ENCODE peak calls at places on chromosomes 12 and 14, in seven cellular contexts. U is SK-N-SH, Q is progenitor cell of endocrine pancreas, S is thoracic aorta, L is mammary epithelial cell, A is lung, M is heart left ventricle. X is an unnamed sample.

GRCh38 chr12:109606261-109607028 is 32.9 kb downstream of the MVK start:
- DNase-seq in U (peak; percentile 89), Q (peak; percentile 37), S (no peak), L (no peak), A (no peak), M (peak; percentile 63), X (no peak)

GRCh38 chr12:4027412-4027811 is 154.2 kb upstream of the PARP11 start:
- DNase-seq in U (no peak), Q (no peak), S (no peak), L (no peak), A (no peak), M (no peak), X (no peak)

GRCh38 chr14:87995500-87996275 is 2.7 kb upstream of the GALC start:
- DNase-seq in U (no peak), Q (no peak), S (no peak), L (no peak), A (no peak), M (no peak), X (no peak)

GRCh38 chr12:65685514-65685913 is 138.8 kb upstream of the HMGA2 start:
- DNase-seq in U (peak; percentile 7), Q (no peak), S (no peak), L (peak; percentile 48), A (no peak), M (no peak), X (no peak)

GRCh38 chr12:82608706-82609105 is 78.0 kb upstream of the TMTC2 start:
- DNase-seq in U (no peak), Q (no peak), S (no peak), L (peak; percentile 25), A (no peak), M (no peak), X (peak; percentile 59)

GRCh38 chr12:96258451-96258933 is 64.3 kb downstream of the ELK3 start:
- DNase-seq in U (no peak), Q (no peak), S (no peak), L (peak; percentile 39), A (no peak), M (peak; percentile 88), X (no peak)

GRCh38 chr12:120820885-120821510 is 83.2 kb downstream of the SPPL3 start:
- DNase-seq in U (no peak), Q (no peak), S (no peak), L (no peak), A (no peak), M (no peak), X (no peak)

GRCh38 chr12:70994217-70994788 is 73.8 kb upstream of the PTPRR start:
- DNase-seq in U (no peak), Q (no peak), S (no peak), L (peak; percentile 37), A (no peak), M (no peak), X (no peak)

GRCh38 chr14:104732355-104732804 is 8.4 kb downstream of the ADSS1 start:
- DNase-seq in U (no peak), Q (no peak), S (no peak), L (peak; percentile 40), A (peak; percentile 68), M (peak; percentile 93), X (peak; percentile 37)

GRCh38 chr12:24359418-24359817 is 409.9 kb upstream of the SOX5 start:
- DNase-seq in U (no peak), Q (no peak), S (no peak), L (no peak), A (no peak), M (no peak), X (no peak)

GRCh38 chr12:15546102-15546701 is 223.9 kb downstream of the PTPRO start:
- DNase-seq in U (no peak), Q (no peak), S (no peak), L (no peak), A (no peak), M (no peak), X (no peak)

DNA sequence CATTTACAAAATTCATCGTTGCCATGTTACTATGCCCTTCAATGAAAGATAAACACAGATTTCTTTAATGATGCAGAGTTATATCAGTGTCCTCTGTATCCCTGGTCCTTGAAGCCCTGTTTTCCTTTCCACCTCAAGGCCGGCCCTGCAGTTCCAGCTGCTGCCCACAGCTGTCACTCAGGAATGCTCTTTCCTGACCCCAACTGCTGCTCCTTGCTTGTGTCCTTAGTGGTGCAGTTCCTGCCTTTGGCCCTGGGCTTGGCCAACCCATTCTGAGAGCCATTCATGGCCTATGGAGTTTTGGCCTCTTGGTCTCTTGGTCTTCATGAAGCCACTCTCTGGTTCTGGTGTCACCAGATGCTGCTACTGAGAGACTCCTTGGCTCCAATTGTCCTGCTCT is 93.1 kb downstream of the GAS2L3 start:
- DNase-seq in U (no peak), Q (no peak), S (no peak), L (no peak), A (no peak), M (no peak), X (no peak)
- TF ChIP-seq CTCF in U (no peak), Q (no peak), S (no peak), L (no peak), A (no peak), M (no peak), X (no peak)

GRCh38 chr12:47858511-47859266 is 39.0 kb upstream of the HDAC7 start:
- DNase-seq in U (no peak), Q (no peak), S (no peak), L (peak; percentile 87), A (no peak), M (no peak), X (no peak)

GRCh38 chr12:47860873-47861272 is 41.2 kb upstream of the HDAC7 start:
- DNase-seq in U (no peak), Q (no peak), S (no peak), L (no peak), A (no peak), M (no peak), X (no peak)

GRCh38 chr12:47862157-47862556 is 42.5 kb upstream of the HDAC7 start:
- DNase-seq in U (no peak), Q (no peak), S (no peak), L (no peak), A (no peak), M (no peak), X (no peak)

GRCh38 chr12:47862881-47863280 is 41.9 kb downstream of the VDR start:
- DNase-seq in U (no peak), Q (no peak), S (no peak), L (no peak), A (no peak), M (no peak), X (no peak)

DNA sequence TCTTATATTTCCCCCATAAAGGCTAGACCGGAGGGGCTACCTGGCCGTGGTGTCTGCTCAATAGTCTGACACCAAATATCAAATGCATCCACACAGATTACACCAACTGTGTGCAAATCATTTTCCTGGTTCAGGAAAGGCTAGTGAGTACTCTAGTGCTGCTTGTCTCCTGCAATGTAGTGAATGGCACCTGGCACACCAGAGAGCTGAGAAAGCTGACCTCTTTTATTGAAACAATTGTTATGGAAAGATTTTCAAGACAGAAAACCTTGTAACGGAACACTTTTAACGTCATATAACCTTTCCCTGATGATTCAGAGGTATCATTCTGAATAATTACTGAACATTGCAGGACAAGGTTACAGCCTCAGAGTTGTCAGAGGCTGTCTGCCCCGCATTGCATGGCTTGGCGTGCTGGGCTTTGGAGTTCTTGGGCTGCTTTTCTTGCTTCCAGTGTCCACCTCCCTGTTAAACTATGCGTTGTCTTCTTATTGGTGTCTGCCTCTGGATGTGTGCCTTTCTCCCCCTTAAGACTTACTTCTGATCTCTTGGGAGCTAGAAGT is 40.7 kb upstream of the HDAC7 start:
- DNase-seq in U (no peak), Q (no peak), S (no peak), L (no peak), A (no peak), M (no peak), X (no peak)
- TF ChIP-seq CTCF in U (no peak), Q (no peak), S (no peak), L (no peak), A (no peak), M (no peak), X (no peak)

GRCh38 chr14:82113007-82113406 is 579.4 kb upstream of the SEL1L start:
- DNase-seq in U (no peak), Q (no peak), S (no peak), L (no peak), A (no peak), M (no peak), X (no peak)

GRCh38 chr14:82113710-82114109 is 580.1 kb upstream of the SEL1L start:
- DNase-seq in U (no peak), Q (no peak), S (no peak), L (no peak), A (no peak), M (no peak), X (no peak)

GRCh38 chr14:82112210-82112839 is 578.7 kb upstream of the SEL1L start:
- DNase-seq in U (no peak), Q (no peak), S (no peak), L (no peak), A (no peak), M (no peak), X (no peak)
- TF ChIP-seq CTCF in U (no peak), Q (no peak), S (no peak), L (no peak), A (no peak), M (no peak), X (no peak)

DNA sequence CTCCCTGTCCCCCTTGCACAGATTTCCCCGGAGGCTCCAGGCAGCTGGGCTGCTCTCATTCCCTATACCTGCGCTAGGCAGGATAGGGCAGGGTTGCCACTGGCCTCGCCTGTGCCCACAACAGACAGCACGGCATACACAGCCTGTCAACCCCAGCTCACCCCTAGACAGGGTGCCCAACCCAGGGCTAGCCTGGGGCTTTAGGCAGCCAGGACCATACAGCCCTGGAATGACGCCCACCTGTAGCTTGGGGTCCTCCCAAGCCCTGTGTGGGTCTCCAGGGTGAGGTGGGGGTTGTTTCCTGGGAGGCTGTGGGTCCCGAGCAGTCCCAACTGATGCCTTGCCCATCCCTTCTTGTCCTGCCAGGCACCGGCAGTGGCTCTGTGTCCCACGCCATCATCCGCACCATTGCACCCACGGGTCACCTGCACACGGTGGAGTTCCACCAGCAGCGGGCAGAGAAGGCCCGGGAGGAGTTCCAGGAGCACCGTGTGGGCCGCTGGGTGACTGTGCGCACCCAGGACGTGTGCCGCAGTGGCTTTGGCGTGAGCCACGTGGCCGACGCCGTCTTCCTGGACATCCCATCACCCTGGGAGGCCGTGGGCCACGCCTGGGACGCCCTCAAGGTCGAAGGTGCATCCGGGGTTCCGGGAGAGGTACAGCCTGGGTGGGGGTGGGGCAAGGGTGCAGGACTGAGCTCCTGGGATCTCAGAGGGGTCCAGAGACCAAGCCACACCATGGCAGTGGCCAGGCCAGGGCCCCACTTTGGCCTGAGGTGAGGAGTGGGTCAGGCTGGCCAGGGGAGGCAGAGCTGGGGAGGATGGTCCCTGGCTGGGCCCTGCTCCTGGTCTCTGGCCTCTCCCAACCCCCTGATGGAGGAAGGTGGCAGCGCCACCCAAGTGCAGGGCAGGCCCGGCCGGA is 3.5 kb downstream of the TRMT61A start:
- DNase-seq in U (no peak), Q (no peak), S (no peak), L (no peak), A (no peak), M (no peak), X (no peak)
- TF ChIP-seq CTCF in U (no peak), Q (no peak), S (no peak), L (no peak), A (no peak), M (no peak), X (no peak)

GRCh38 chr12:62789856-62790255 is 145.1 kb downstream of the PPM1H start:
- DNase-seq in U (no peak), Q (no peak), S (no peak), L (no peak), A (no peak), M (no peak), X (no peak)
- TF ChIP-seq CTCF in U (no peak), Q (no peak), S (no peak), L (no peak), A (no peak), M (no peak), X (no peak)